ENCODE peak calls at places on chromosomes 1 and 21, in seven cellular contexts. One of them, this sample, is unnamed.

GRCh38 chr1:158251160-158251559 is 3.1 kb upstream of the CD1A start:
- DNase-seq in transverse colon: no peak
- DNase-seq in progenitor cell of endocrine pancreas: no peak
- DNase-seq in AG10803: no peak
- DNase-seq in fibroblast of pulmonary artery: no peak
- DNase-seq in heart right ventricle: no peak
- DNase-seq in bronchial epithelial cell: no peak
- DNase-seq in this sample: no peak

GRCh38 chr21:43311303-43311817 is 115.6 kb downstream of the SIK1 start:
- DNase-seq in heart right ventricle: no peak
- DNase-seq in transverse colon: peak
- DNase-seq in bronchial epithelial cell: no peak
- DNase-seq in fibroblast of pulmonary artery: no peak
- DNase-seq in AG10803: no peak
- DNase-seq in progenitor cell of endocrine pancreas: no peak
- DNase-seq in this sample: no peak

GRCh38 chr1:193070942-193071341 is 11.5 kb downstream of the RO60 start:
- DNase-seq in AG10803: no peak
- DNase-seq in heart right ventricle: no peak
- DNase-seq in transverse colon: no peak
- DNase-seq in bronchial epithelial cell: no peak
- DNase-seq in fibroblast of pulmonary artery: no peak
- DNase-seq in progenitor cell of endocrine pancreas: no peak
- DNase-seq in this sample: no peak

GRCh38 chr1:168179411-168180147 is 817 bp downstream of the TIPRL start:
- DNase-seq in transverse colon: no peak
- DNase-seq in fibroblast of pulmonary artery: peak
- DNase-seq in progenitor cell of endocrine pancreas: no peak
- DNase-seq in bronchial epithelial cell: peak
- DNase-seq in AG10803: peak
- DNase-seq in heart right ventricle: no peak
- DNase-seq in this sample: no peak

GRCh38 chr1:151820940-151821339 is 10.7 kb downstream of the RORC start:
- DNase-seq in heart right ventricle: no peak
- DNase-seq in fibroblast of pulmonary artery: no peak
- DNase-seq in transverse colon: no peak
- DNase-seq in bronchial epithelial cell: no peak
- DNase-seq in AG10803: no peak
- DNase-seq in progenitor cell of endocrine pancreas: no peak
- DNase-seq in this sample: no peak

GRCh38 chr1:1122981-1123480 is 7.1 kb upstream of the C1orf159 start:
- DNase-seq in fibroblast of pulmonary artery: peak
- DNase-seq in progenitor cell of endocrine pancreas: no peak
- DNase-seq in transverse colon: peak
- DNase-seq in heart right ventricle: no peak
- DNase-seq in bronchial epithelial cell: no peak
- DNase-seq in AG10803: peak
- DNase-seq in this sample: no peak

GRCh38 chr1:177820213-177820612 is 149.6 kb downstream of the SEC16B start:
- DNase-seq in transverse colon: no peak
- DNase-seq in fibroblast of pulmonary artery: no peak
- DNase-seq in AG10803: peak
- DNase-seq in heart right ventricle: no peak
- DNase-seq in bronchial epithelial cell: no peak
- DNase-seq in progenitor cell of endocrine pancreas: no peak
- DNase-seq in this sample: no peak

GRCh38 chr1:37793773-37794371 is at the start of gene MANEAL:
- DNase-seq in bronchial epithelial cell: peak
- DNase-seq in progenitor cell of endocrine pancreas: peak
- DNase-seq in transverse colon: peak
- DNase-seq in fibroblast of pulmonary artery: peak
- DNase-seq in heart right ventricle: no peak
- DNase-seq in AG10803: peak
- DNase-seq in this sample: no peak

GRCh38 chr1:210252621-210253041 is 20.0 kb downstream of the SERTAD4 start:
- DNase-seq in fibroblast of pulmonary artery: no peak
- DNase-seq in AG10803: no peak
- DNase-seq in progenitor cell of endocrine pancreas: no peak
- DNase-seq in transverse colon: peak
- DNase-seq in bronchial epithelial cell: no peak
- DNase-seq in heart right ventricle: peak
- DNase-seq in this sample: no peak

GRCh38 chr1:43573066-43573799 is 42.5 kb downstream of the PTPRF start:
- DNase-seq in progenitor cell of endocrine pancreas: no peak
- DNase-seq in transverse colon: no peak
- DNase-seq in AG10803: peak
- DNase-seq in fibroblast of pulmonary artery: no peak
- DNase-seq in heart right ventricle: no peak
- DNase-seq in bronchial epithelial cell: no peak
- DNase-seq in this sample: no peak

GRCh38 chr1:66048011-66048410 is 255.3 kb downstream of the PDE4B start:
- DNase-seq in fibroblast of pulmonary artery: peak
- DNase-seq in progenitor cell of endocrine pancreas: no peak
- DNase-seq in transverse colon: no peak
- DNase-seq in bronchial epithelial cell: no peak
- DNase-seq in AG10803: peak
- DNase-seq in heart right ventricle: no peak
- DNase-seq in this sample: no peak

GRCh38 chr1:183159960-183160359 is 26.1 kb upstream of the LAMC2 start:
- DNase-seq in AG10803: no peak
- DNase-seq in progenitor cell of endocrine pancreas: peak
- DNase-seq in heart right ventricle: no peak
- DNase-seq in bronchial epithelial cell: peak
- DNase-seq in transverse colon: peak
- DNase-seq in fibroblast of pulmonary artery: no peak
- DNase-seq in this sample: peak

GRCh38 chr1:67393240-67393639 is 37.0 kb downstream of the SERBP1 start:
- DNase-seq in progenitor cell of endocrine pancreas: no peak
- DNase-seq in AG10803: no peak
- DNase-seq in heart right ventricle: peak
- DNase-seq in fibroblast of pulmonary artery: no peak
- DNase-seq in bronchial epithelial cell: no peak
- DNase-seq in transverse colon: peak
- DNase-seq in this sample: no peak

GRCh38 chr1:228900993-228901392 is 165.7 kb downstream of the RHOU start:
- DNase-seq in heart right ventricle: no peak
- DNase-seq in fibroblast of pulmonary artery: no peak
- DNase-seq in bronchial epithelial cell: no peak
- DNase-seq in AG10803: no peak
- DNase-seq in progenitor cell of endocrine pancreas: no peak
- DNase-seq in transverse colon: no peak
- DNase-seq in this sample: no peak

GRCh38 chr1:197356723-197357533 is 88.9 kb downstream of the CRB1 start:
- DNase-seq in fibroblast of pulmonary artery: peak
- DNase-seq in AG10803: peak
- DNase-seq in bronchial epithelial cell: peak
- DNase-seq in transverse colon: no peak
- DNase-seq in heart right ventricle: peak
- DNase-seq in progenitor cell of endocrine pancreas: no peak
- DNase-seq in this sample: no peak

GRCh38 chr1:94093996-94094395 is 27.0 kb downstream of the ABCA4 start:
- DNase-seq in AG10803: no peak
- DNase-seq in transverse colon: no peak
- DNase-seq in bronchial epithelial cell: no peak
- DNase-seq in fibroblast of pulmonary artery: peak
- DNase-seq in progenitor cell of endocrine pancreas: no peak
- DNase-seq in heart right ventricle: no peak
- DNase-seq in this sample: no peak

GRCh38 chr1:90114521-90115141 is 119.7 kb downstream of the ZNF326 start:
- DNase-seq in fibroblast of pulmonary artery: peak
- DNase-seq in AG10803: peak
- DNase-seq in bronchial epithelial cell: peak
- DNase-seq in heart right ventricle: no peak
- DNase-seq in transverse colon: no peak
- DNase-seq in progenitor cell of endocrine pancreas: no peak
- DNase-seq in this sample: no peak

GRCh38 chr1:170765712-170766330 is 101.9 kb downstream of the PRRX1 start:
- DNase-seq in heart right ventricle: no peak
- DNase-seq in progenitor cell of endocrine pancreas: no peak
- DNase-seq in bronchial epithelial cell: peak
- DNase-seq in AG10803: peak
- DNase-seq in transverse colon: no peak
- DNase-seq in fibroblast of pulmonary artery: peak
- DNase-seq in this sample: no peak

GRCh38 chr1:23810818-23811420 is 10.4 kb upstream of the GALE start:
- DNase-seq in heart right ventricle: peak
- DNase-seq in bronchial epithelial cell: peak
- DNase-seq in progenitor cell of endocrine pancreas: no peak
- DNase-seq in transverse colon: peak
- DNase-seq in AG10803: no peak
- DNase-seq in fibroblast of pulmonary artery: peak
- DNase-seq in this sample: no peak

GRCh38 chr1:15196807-15197530 is 43.4 kb downstream of the TMEM51 start:
- DNase-seq in bronchial epithelial cell: peak
- DNase-seq in fibroblast of pulmonary artery: no peak
- DNase-seq in progenitor cell of endocrine pancreas: no peak
- DNase-seq in heart right ventricle: no peak
- DNase-seq in transverse colon: peak
- DNase-seq in AG10803: no peak
- DNase-seq in this sample: no peak

GRCh38 chr1:56827711-56828110 is 8.5 kb upstream of the FYB2 start:
- DNase-seq in AG10803: no peak
- DNase-seq in heart right ventricle: no peak
- DNase-seq in bronchial epithelial cell: no peak
- DNase-seq in fibroblast of pulmonary artery: no peak
- DNase-seq in transverse colon: no peak
- DNase-seq in progenitor cell of endocrine pancreas: no peak
- DNase-seq in this sample: no peak

GRCh38 chr1:159835862-159836518 is 9.3 kb downstream of the SLAMF8 start:
- DNase-seq in transverse colon: no peak
- DNase-seq in AG10803: peak
- DNase-seq in progenitor cell of endocrine pancreas: no peak
- DNase-seq in heart right ventricle: no peak
- DNase-seq in bronchial epithelial cell: no peak
- DNase-seq in fibroblast of pulmonary artery: peak
- DNase-seq in this sample: no peak
- TF ChIP-seq CTCF in transverse colon: no peak
- TF ChIP-seq CTCF in AG10803: no peak
- TF ChIP-seq CTCF in progenitor cell of endocrine pancreas: peak
- TF ChIP-seq CTCF in heart right ventricle: peak
- TF ChIP-seq CTCF in bronchial epithelial cell: no peak
- TF ChIP-seq CTCF in fibroblast of pulmonary artery: peak
- TF ChIP-seq CTCF in this sample: peak

GRCh38 chr1:207672525-207673130 is 27.7 kb downstream of the CR1L start:
- DNase-seq in heart right ventricle: no peak
- DNase-seq in progenitor cell of endocrine pancreas: no peak
- DNase-seq in transverse colon: peak
- DNase-seq in fibroblast of pulmonary artery: peak
- DNase-seq in bronchial epithelial cell: peak
- DNase-seq in AG10803: peak
- DNase-seq in this sample: no peak
- TF ChIP-seq CTCF in heart right ventricle: peak
- TF ChIP-seq CTCF in progenitor cell of endocrine pancreas: peak
- TF ChIP-seq CTCF in transverse colon: peak
- TF ChIP-seq CTCF in fibroblast of pulmonary artery: peak
- TF ChIP-seq CTCF in bronchial epithelial cell: peak
- TF ChIP-seq CTCF in AG10803: peak
- TF ChIP-seq CTCF in this sample: peak

GRCh38 chr1:30844631-30845030 is 63.9 kb downstream of the SDC3 start:
- DNase-seq in heart right ventricle: no peak
- DNase-seq in progenitor cell of endocrine pancreas: no peak
- DNase-seq in fibroblast of pulmonary artery: no peak
- DNase-seq in bronchial epithelial cell: no peak
- DNase-seq in AG10803: no peak
- DNase-seq in transverse colon: no peak
- DNase-seq in this sample: no peak

GRCh38 chr1:30847358-30847972 is 61.1 kb downstream of the SDC3 start:
- DNase-seq in heart right ventricle: peak
- DNase-seq in fibroblast of pulmonary artery: peak
- DNase-seq in progenitor cell of endocrine pancreas: peak
- DNase-seq in transverse colon: peak
- DNase-seq in bronchial epithelial cell: no peak
- DNase-seq in AG10803: no peak
- DNase-seq in this sample: no peak

GRCh38 chr1:30845237-30845636 is 63.3 kb downstream of the SDC3 start:
- DNase-seq in progenitor cell of endocrine pancreas: no peak
- DNase-seq in bronchial epithelial cell: no peak
- DNase-seq in fibroblast of pulmonary artery: no peak
- DNase-seq in transverse colon: no peak
- DNase-seq in heart right ventricle: no peak
- DNase-seq in AG10803: no peak
- DNase-seq in this sample: no peak

GRCh38 chr1:30846587-30846986 is 62.0 kb downstream of the SDC3 start:
- DNase-seq in progenitor cell of endocrine pancreas: no peak
- DNase-seq in bronchial epithelial cell: no peak
- DNase-seq in transverse colon: no peak
- DNase-seq in fibroblast of pulmonary artery: no peak
- DNase-seq in heart right ventricle: no peak
- DNase-seq in AG10803: no peak
- DNase-seq in this sample: no peak

DNA sequence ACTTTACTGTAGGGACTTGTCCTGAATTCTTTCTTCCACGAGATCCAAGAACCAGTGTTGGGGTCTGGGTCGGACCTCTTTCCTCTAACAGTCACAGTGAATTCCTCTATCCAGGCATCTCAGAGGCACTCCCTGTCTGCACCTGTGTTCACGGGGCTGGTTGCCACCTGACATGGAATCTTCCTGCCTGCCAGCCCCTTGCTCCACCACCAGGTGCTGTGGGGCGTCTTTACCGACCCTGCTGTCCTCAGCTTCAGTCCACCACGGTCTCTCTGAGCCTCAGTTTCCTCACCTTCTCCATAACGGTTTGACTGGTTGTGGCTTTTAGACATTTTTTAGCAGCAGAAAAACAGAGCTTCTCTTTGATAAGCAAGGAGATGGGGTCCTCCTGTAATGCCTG is 62.7 kb downstream of the SDC3 start:
- DNase-seq in transverse colon: no peak
- DNase-seq in heart right ventricle: no peak
- DNase-seq in progenitor cell of endocrine pancreas: no peak
- DNase-seq in AG10803: no peak
- DNase-seq in bronchial epithelial cell: no peak
- DNase-seq in fibroblast of pulmonary artery: no peak
- DNase-seq in this sample: no peak
- TF ChIP-seq CTCF in transverse colon: no peak
- TF ChIP-seq CTCF in heart right ventricle: no peak
- TF ChIP-seq CTCF in progenitor cell of endocrine pancreas: peak
- TF ChIP-seq CTCF in AG10803: no peak
- TF ChIP-seq CTCF in bronchial epithelial cell: no peak
- TF ChIP-seq CTCF in fibroblast of pulmonary artery: no peak
- TF ChIP-seq CTCF in this sample: peak

GRCh38 chr1:155990340-155990739 is 12.0 kb upstream of the ARHGEF2 start:
- DNase-seq in fibroblast of pulmonary artery: no peak
- DNase-seq in heart right ventricle: no peak
- DNase-seq in bronchial epithelial cell: no peak
- DNase-seq in AG10803: no peak
- DNase-seq in transverse colon: no peak
- DNase-seq in progenitor cell of endocrine pancreas: no peak
- DNase-seq in this sample: no peak

GRCh38 chr1:155984341-155984740 is 6.0 kb upstream of the ARHGEF2 start:
- DNase-seq in transverse colon: no peak
- DNase-seq in heart right ventricle: no peak
- DNase-seq in AG10803: no peak
- DNase-seq in fibroblast of pulmonary artery: no peak
- DNase-seq in progenitor cell of endocrine pancreas: peak
- DNase-seq in bronchial epithelial cell: no peak
- DNase-seq in this sample: no peak

GRCh38 chr1:155993595-155993994 is 15.2 kb upstream of the ARHGEF2 start:
- DNase-seq in heart right ventricle: no peak
- DNase-seq in progenitor cell of endocrine pancreas: no peak
- DNase-seq in AG10803: no peak
- DNase-seq in fibroblast of pulmonary artery: no peak
- DNase-seq in bronchial epithelial cell: no peak
- DNase-seq in transverse colon: no peak
- DNase-seq in this sample: no peak

GRCh38 chr1:155989992-155990325 is 11.6 kb upstream of the ARHGEF2 start:
- DNase-seq in heart right ventricle: no peak
- DNase-seq in progenitor cell of endocrine pancreas: no peak
- DNase-seq in transverse colon: no peak
- DNase-seq in bronchial epithelial cell: no peak
- DNase-seq in AG10803: no peak
- DNase-seq in fibroblast of pulmonary artery: no peak
- DNase-seq in this sample: no peak

GRCh38 chr1:155989242-155989991 is 11.1 kb upstream of the ARHGEF2 start:
- DNase-seq in heart right ventricle: peak
- DNase-seq in progenitor cell of endocrine pancreas: peak
- DNase-seq in AG10803: peak
- DNase-seq in fibroblast of pulmonary artery: peak
- DNase-seq in bronchial epithelial cell: peak
- DNase-seq in transverse colon: peak
- DNase-seq in this sample: peak
- TF ChIP-seq CTCF in heart right ventricle: peak
- TF ChIP-seq CTCF in progenitor cell of endocrine pancreas: peak
- TF ChIP-seq CTCF in AG10803: peak
- TF ChIP-seq CTCF in fibroblast of pulmonary artery: peak
- TF ChIP-seq CTCF in bronchial epithelial cell: peak
- TF ChIP-seq CTCF in transverse colon: peak
- TF ChIP-seq CTCF in this sample: peak